ENCODE peak calls at places on chromosomes 7 and 10, in ten cellular contexts. S is endothelial cell of umbilical vein, D is stomach, I is K562, W is spleen, U is HCT116, M is breast epithelium, O is SK-N-SH, H is vagina, Q is GM23338. A is an unnamed sample. For H3K4me1, the result is how much of the 10 kb centered on the place peaks cover.

GRCh38 chr10:24642921-24643678 is 80.6 kb downstream of the ARHGAP21 start:
- DNase-seq in S (peak), D (no peak), I (peak), W (no peak), U (peak), M (no peak), O (peak), H (no peak), Q (peak), A (peak)

GRCh38 chr7:156820445-156821063 is 72.4 kb downstream of the LMBR1 start:
- DNase-seq in S (no peak), D (no peak), I (no peak), W (no peak), U (no peak), M (no peak), O (no peak), H (no peak), Q (peak), A (no peak)

GRCh38 chr10:131785121-131785460 is 115.7 kb upstream of the PPP2R2D start:
- DNase-seq in S (no peak), D (peak), I (no peak), W (no peak), U (no peak), M (no peak), O (no peak), H (no peak), Q (no peak), A (no peak)

GRCh38 chr7:93646538-93646937 is 72.0 kb upstream of the CALCR start:
- DNase-seq in S (no peak), D (no peak), I (no peak), W (no peak), U (no peak), M (no peak), O (no peak), H (no peak), Q (peak), A (no peak)

GRCh38 chr10:71708301-71708703 is 11.3 kb downstream of the C10orf105 start:
- DNase-seq in S (peak), D (peak), I (peak), W (peak), U (no peak), M (no peak), O (peak), H (no peak), Q (peak), A (peak)

GRCh38 chr10:77887631-77888355 is 38.8 kb downstream of the DLG5 start:
- DNase-seq in S (peak), D (no peak), I (no peak), W (no peak), U (no peak), M (no peak), O (no peak), H (no peak), Q (no peak), A (no peak)

GRCh38 chr7:94439893-94440381 is 45.2 kb downstream of the COL1A2 start:
- DNase-seq in S (no peak), D (no peak), I (no peak), W (no peak), U (no peak), M (no peak), O (no peak), H (no peak), Q (no peak), A (no peak)

GRCh38 chr10:51860257-51860656 is 160.9 kb upstream of the CSTF2T start:
- DNase-seq in S (peak), D (no peak), I (no peak), W (no peak), U (no peak), M (no peak), O (no peak), H (peak), Q (no peak), A (no peak)

GRCh38 chr10:95324436-95325268 is 33.8 kb upstream of the PDLIM1 start:
- DNase-seq in S (no peak), D (no peak), I (peak), W (no peak), U (no peak), M (no peak), O (no peak), H (no peak), Q (no peak), A (no peak)

GRCh38 chr10:47440207-47440606 is 43.7 kb downstream of the ANXA8 start:
- DNase-seq in S (no peak), D (no peak), I (no peak), W (no peak), U (no peak), M (no peak), O (no peak), H (peak), Q (peak), A (no peak)

GRCh38 chr10:615583-616152 is 73.8 kb downstream of the DIP2C start:
- DNase-seq in S (no peak), D (no peak), I (no peak), W (peak), U (no peak), M (no peak), O (no peak), H (no peak), Q (no peak), A (no peak)

GRCh38 chr10:73655257-73655989 is 406 bp downstream of the SYNPO2L start:
- DNase-seq in S (no peak), D (no peak), I (no peak), W (no peak), U (no peak), M (no peak), O (no peak), H (no peak), Q (no peak), A (no peak)

GRCh38 chr10:31557854-31558253 is 238.8 kb downstream of the ZEB1 start:
- DNase-seq in S (no peak), D (no peak), I (no peak), W (no peak), U (no peak), M (no peak), O (no peak), H (no peak), Q (no peak), A (no peak)

GRCh38 chr7:117165656-117166055 is 157.2 kb downstream of the WNT2 start:
- DNase-seq in S (no peak), D (no peak), I (no peak), W (no peak), U (no peak), M (no peak), O (no peak), H (no peak), Q (no peak), A (no peak)

GRCh38 chr7:149097088-149097487 is 6.6 kb upstream of the ZNF786 start:
- DNase-seq in S (no peak), D (no peak), I (no peak), W (no peak), U (no peak), M (no peak), O (no peak), H (no peak), Q (peak), A (no peak)

GRCh38 chr10:123911866-123912265 is 20.3 kb upstream of the CPXM2 start:
- DNase-seq in S (no peak), D (no peak), I (no peak), W (no peak), U (no peak), M (no peak), O (no peak), H (no peak), Q (no peak), A (no peak)

GRCh38 chr7:31883761-31884164 is 186.4 kb downstream of the PDE1C start:
- DNase-seq in S (peak), D (no peak), I (no peak), W (no peak), U (no peak), M (no peak), O (no peak), H (no peak), Q (no peak), A (no peak)

GRCh38 chr7:129343099-129343700 is 91.0 kb upstream of the STRIP2 start:
- DNase-seq in S (peak), D (no peak), I (peak), W (no peak), U (peak), M (no peak), O (peak), H (no peak), Q (peak), A (peak)

GRCh38 chr7:27160147-27160545 is 3.7 kb upstream of the HOXA7 start:
- DNase-seq in S (no peak), D (no peak), I (no peak), W (peak), U (no peak), M (peak), O (no peak), H (no peak), Q (no peak), A (no peak)

GRCh38 chr10:18312385-18313145 is 172.3 kb downstream of the CACNB2 start:
- DNase-seq in S (no peak), D (no peak), I (peak), W (no peak), U (peak), M (no peak), O (peak), H (no peak), Q (peak), A (no peak)

GRCh38 chr10:11011966-11012365 is 5.7 kb upstream of the CELF2 start:
- DNase-seq in S (peak), D (no peak), I (no peak), W (no peak), U (no peak), M (no peak), O (no peak), H (no peak), Q (no peak), A (no peak)

GRCh38 chr10:90969148-90969547 is 48.3 kb upstream of the ANKRD1 start:
- DNase-seq in S (no peak), D (no peak), I (no peak), W (no peak), U (no peak), M (no peak), O (no peak), H (no peak), Q (no peak), A (no peak)

DNA sequence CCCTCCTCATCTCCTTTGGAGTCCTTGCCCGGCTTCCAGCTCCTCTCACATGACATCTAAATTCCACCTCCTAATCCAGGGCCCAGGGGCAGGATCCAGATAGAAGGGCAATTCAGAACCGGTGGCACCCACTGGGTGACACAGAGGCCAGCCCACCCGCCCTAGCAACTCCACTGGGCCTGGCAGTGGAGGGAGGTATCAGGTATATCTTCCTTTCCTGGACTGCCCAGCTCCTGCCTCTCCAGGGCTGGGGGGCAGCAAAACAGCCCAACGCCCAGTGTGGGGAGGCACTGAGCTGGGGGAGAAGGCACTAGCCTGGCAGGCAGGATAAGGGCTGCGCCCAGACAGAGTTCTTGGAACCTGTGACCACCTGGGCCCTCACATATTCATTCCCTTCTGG is 10.4 kb upstream of the TRIM8 start:
- DNase-seq in S (no peak), D (no peak), I (no peak), W (peak), U (no peak), M (no peak), O (no peak), H (no peak), Q (no peak), A (no peak)
- H3K27ac ChIP-seq in S (peak), D (peak), I (no peak), W (peak), U (no peak), M (peak), O (peak), H (peak), Q (no peak), A (no peak)

GRCh38 chr10:92142949-92143348 is 147.9 kb downstream of the CPEB3 start:
- DNase-seq in S (no peak), D (no peak), I (no peak), W (no peak), U (no peak), M (no peak), O (no peak), H (no peak), Q (no peak), A (no peak)
- H3K4me1 ChIP-seq in S (under half), D (under half), I (under half), W (half or more), U (under half), M (under half), O (under half), H (under half), Q (under half), A (under half)

DNA sequence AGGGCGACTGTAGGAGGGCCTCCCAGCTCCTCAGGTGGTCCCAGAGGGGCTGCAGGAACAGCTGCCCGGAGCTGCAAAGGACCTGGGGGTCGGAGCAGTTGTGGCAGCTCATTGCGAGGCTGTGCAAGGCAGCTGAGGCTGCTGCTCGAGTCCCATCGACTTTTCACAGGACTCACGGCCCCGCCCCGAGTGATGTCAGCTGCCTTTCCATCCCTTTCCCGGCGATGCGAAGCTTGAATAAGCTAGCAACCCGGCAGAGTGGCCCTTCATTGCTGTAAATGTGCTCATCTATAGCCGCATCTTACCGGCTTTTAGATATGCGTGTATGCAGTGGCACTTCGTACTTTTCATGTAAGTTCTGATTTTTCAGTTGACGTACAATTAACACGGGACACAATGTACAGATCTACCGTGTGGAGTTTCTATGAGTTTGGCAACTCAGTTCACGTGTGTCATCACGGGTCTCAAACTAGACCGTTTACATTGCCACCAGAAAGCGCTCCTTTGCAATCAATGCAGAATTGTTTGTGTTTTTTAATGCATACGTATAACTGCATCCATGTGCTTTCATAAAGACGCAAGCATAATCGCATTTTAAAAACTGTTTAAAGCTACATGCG is at the start of gene CH25H:
- DNase-seq in S (peak), D (peak), I (peak), W (no peak), U (no peak), M (peak), O (peak), H (peak), Q (peak), A (peak)
- TF ChIP-seq POLR2AphosphoS5 in S (no peak), D (peak), I (no peak), W (peak), U (no peak), M (peak), O (no peak), H (peak), Q (peak), A (no peak)

DNA sequence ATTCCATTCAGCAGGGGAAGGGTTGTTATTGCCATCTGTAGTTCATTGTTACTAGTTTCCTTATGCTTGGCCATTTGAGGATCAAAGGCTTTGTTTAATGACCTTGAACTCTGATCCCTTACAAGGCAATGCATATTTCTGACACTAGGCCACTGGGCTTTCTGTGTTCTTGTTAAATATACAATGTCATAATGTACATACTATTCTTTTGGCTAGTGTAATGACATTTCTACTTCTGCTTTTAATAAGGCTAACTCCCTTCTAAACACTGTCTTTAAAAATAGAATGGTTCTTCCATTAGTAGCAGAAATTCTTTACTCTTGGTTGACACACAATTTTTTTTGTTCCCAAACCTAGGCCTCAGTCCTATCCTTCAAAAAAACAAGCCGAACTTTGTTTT is 86.6 kb downstream of the BBS9 start:
- DNase-seq in S (no peak), D (no peak), I (no peak), W (no peak), U (no peak), M (no peak), O (no peak), H (no peak), Q (no peak), A (no peak)
- H3K27ac ChIP-seq in S (no peak), D (no peak), I (no peak), W (no peak), U (no peak), M (no peak), O (no peak), H (no peak), Q (no peak), A (no peak)